ENCODE peak calls at places on chromosomes 5 and 9, in ten cellular contexts. One of them, this sample, is unnamed.

GRCh38 chr9:97528529-97529230 is 27.2 kb downstream of the TMOD1 start:
- DNase-seq in HFF-Myc: no peak
- DNase-seq in astrocyte: no peak
- DNase-seq in kidney epithelial cell: no peak
- DNase-seq in bronchial epithelial cell: no peak
- DNase-seq in fibroblast of lung: no peak
- DNase-seq in left ventricle myocardium inferior: no peak
- DNase-seq in cardiac muscle cell: no peak
- DNase-seq in CD8-positive, alpha-beta T cell: no peak
- DNase-seq in astrocyte of the spinal cord: no peak
- DNase-seq in this sample: no peak

GRCh38 chr5:160460377-160461049 is 38.9 kb downstream of the PTTG1 start:
- DNase-seq in HFF-Myc: no peak
- DNase-seq in astrocyte: peak; percentile 23
- DNase-seq in kidney epithelial cell: no peak
- DNase-seq in bronchial epithelial cell: no peak
- DNase-seq in fibroblast of lung: peak; percentile 46
- DNase-seq in left ventricle myocardium inferior: no peak
- DNase-seq in cardiac muscle cell: peak; percentile 25
- DNase-seq in CD8-positive, alpha-beta T cell: no peak
- DNase-seq in astrocyte of the spinal cord: no peak
- DNase-seq in this sample: peak; percentile 59

GRCh38 chr9:81321551-81321950 is 367.8 kb downstream of the TLE1 start:
- DNase-seq in HFF-Myc: no peak
- DNase-seq in astrocyte: peak; percentile 10
- DNase-seq in kidney epithelial cell: no peak
- DNase-seq in bronchial epithelial cell: no peak
- DNase-seq in fibroblast of lung: peak; percentile 23
- DNase-seq in left ventricle myocardium inferior: no peak
- DNase-seq in cardiac muscle cell: no peak
- DNase-seq in CD8-positive, alpha-beta T cell: no peak
- DNase-seq in astrocyte of the spinal cord: no peak
- DNase-seq in this sample: no peak

GRCh38 chr5:138536665-138537315 is 6.2 kb downstream of the ETF1 start:
- DNase-seq in HFF-Myc: no peak
- DNase-seq in astrocyte: no peak
- DNase-seq in kidney epithelial cell: no peak
- DNase-seq in bronchial epithelial cell: no peak
- DNase-seq in fibroblast of lung: peak; percentile 6
- DNase-seq in left ventricle myocardium inferior: no peak
- DNase-seq in cardiac muscle cell: peak; percentile 34
- DNase-seq in CD8-positive, alpha-beta T cell: no peak
- DNase-seq in astrocyte of the spinal cord: no peak
- DNase-seq in this sample: peak; percentile 44

GRCh38 chr5:168076561-168076991 is 214.9 kb upstream of the WWC1 start:
- DNase-seq in HFF-Myc: no peak
- DNase-seq in astrocyte: no peak
- DNase-seq in kidney epithelial cell: no peak
- DNase-seq in bronchial epithelial cell: no peak
- DNase-seq in fibroblast of lung: no peak
- DNase-seq in left ventricle myocardium inferior: peak; percentile 35
- DNase-seq in cardiac muscle cell: peak; percentile 69
- DNase-seq in CD8-positive, alpha-beta T cell: no peak
- DNase-seq in astrocyte of the spinal cord: peak; percentile 40
- DNase-seq in this sample: peak; percentile 56

GRCh38 chr5:8945972-8946371 is 599.9 kb downstream of the SEMA5A start:
- DNase-seq in HFF-Myc: no peak
- DNase-seq in astrocyte: no peak
- DNase-seq in kidney epithelial cell: no peak
- DNase-seq in bronchial epithelial cell: no peak
- DNase-seq in fibroblast of lung: no peak
- DNase-seq in left ventricle myocardium inferior: no peak
- DNase-seq in cardiac muscle cell: no peak
- DNase-seq in CD8-positive, alpha-beta T cell: no peak
- DNase-seq in astrocyte of the spinal cord: no peak
- DNase-seq in this sample: no peak

GRCh38 chr5:122924203-122924602 is 78.8 kb downstream of the SNX24 start:
- DNase-seq in HFF-Myc: no peak
- DNase-seq in astrocyte: peak; percentile 49
- DNase-seq in kidney epithelial cell: no peak
- DNase-seq in bronchial epithelial cell: no peak
- DNase-seq in fibroblast of lung: peak; percentile 65
- DNase-seq in left ventricle myocardium inferior: no peak
- DNase-seq in cardiac muscle cell: peak; percentile 78
- DNase-seq in CD8-positive, alpha-beta T cell: no peak
- DNase-seq in astrocyte of the spinal cord: no peak
- DNase-seq in this sample: no peak

GRCh38 chr5:93585054-93585751 is 2.2 kb downstream of the NR2F1 start:
- DNase-seq in HFF-Myc: no peak
- DNase-seq in astrocyte: no peak
- DNase-seq in kidney epithelial cell: no peak
- DNase-seq in bronchial epithelial cell: no peak
- DNase-seq in fibroblast of lung: no peak
- DNase-seq in left ventricle myocardium inferior: no peak
- DNase-seq in cardiac muscle cell: peak; percentile 42
- DNase-seq in CD8-positive, alpha-beta T cell: no peak
- DNase-seq in astrocyte of the spinal cord: peak; percentile 34
- DNase-seq in this sample: peak; percentile 23

GRCh38 chr5:127878174-127878750 is 175.1 kb downstream of the CCDC192 start:
- DNase-seq in HFF-Myc: peak; percentile 17
- DNase-seq in astrocyte: no peak
- DNase-seq in kidney epithelial cell: no peak
- DNase-seq in bronchial epithelial cell: peak; percentile 52
- DNase-seq in fibroblast of lung: peak; percentile 40
- DNase-seq in left ventricle myocardium inferior: peak; percentile 19
- DNase-seq in cardiac muscle cell: peak; percentile 77
- DNase-seq in CD8-positive, alpha-beta T cell: no peak
- DNase-seq in astrocyte of the spinal cord: peak; percentile 41
- DNase-seq in this sample: peak; percentile 76

GRCh38 chr9:113973963-113974413 is 97.9 kb downstream of the ZNF618 start:
- DNase-seq in HFF-Myc: no peak
- DNase-seq in astrocyte: peak; percentile 41
- DNase-seq in kidney epithelial cell: no peak
- DNase-seq in bronchial epithelial cell: peak; percentile 13
- DNase-seq in fibroblast of lung: peak; percentile 58
- DNase-seq in left ventricle myocardium inferior: no peak
- DNase-seq in cardiac muscle cell: peak; percentile 38
- DNase-seq in CD8-positive, alpha-beta T cell: no peak
- DNase-seq in astrocyte of the spinal cord: peak; percentile 26
- DNase-seq in this sample: no peak

GRCh38 chr5:146073239-146073900 is 32.0 kb downstream of the PLAC8L1 start:
- DNase-seq in HFF-Myc: no peak
- DNase-seq in astrocyte: no peak
- DNase-seq in kidney epithelial cell: no peak
- DNase-seq in bronchial epithelial cell: no peak
- DNase-seq in fibroblast of lung: no peak
- DNase-seq in left ventricle myocardium inferior: no peak
- DNase-seq in cardiac muscle cell: no peak
- DNase-seq in CD8-positive, alpha-beta T cell: no peak
- DNase-seq in astrocyte of the spinal cord: no peak
- DNase-seq in this sample: no peak

GRCh38 chr5:69007086-69007672 is 86.6 kb upstream of the SLC30A5 start:
- DNase-seq in HFF-Myc: no peak
- DNase-seq in astrocyte: no peak
- DNase-seq in kidney epithelial cell: no peak
- DNase-seq in bronchial epithelial cell: no peak
- DNase-seq in fibroblast of lung: no peak
- DNase-seq in left ventricle myocardium inferior: no peak
- DNase-seq in cardiac muscle cell: no peak
- DNase-seq in CD8-positive, alpha-beta T cell: no peak
- DNase-seq in astrocyte of the spinal cord: no peak
- DNase-seq in this sample: no peak

DNA sequence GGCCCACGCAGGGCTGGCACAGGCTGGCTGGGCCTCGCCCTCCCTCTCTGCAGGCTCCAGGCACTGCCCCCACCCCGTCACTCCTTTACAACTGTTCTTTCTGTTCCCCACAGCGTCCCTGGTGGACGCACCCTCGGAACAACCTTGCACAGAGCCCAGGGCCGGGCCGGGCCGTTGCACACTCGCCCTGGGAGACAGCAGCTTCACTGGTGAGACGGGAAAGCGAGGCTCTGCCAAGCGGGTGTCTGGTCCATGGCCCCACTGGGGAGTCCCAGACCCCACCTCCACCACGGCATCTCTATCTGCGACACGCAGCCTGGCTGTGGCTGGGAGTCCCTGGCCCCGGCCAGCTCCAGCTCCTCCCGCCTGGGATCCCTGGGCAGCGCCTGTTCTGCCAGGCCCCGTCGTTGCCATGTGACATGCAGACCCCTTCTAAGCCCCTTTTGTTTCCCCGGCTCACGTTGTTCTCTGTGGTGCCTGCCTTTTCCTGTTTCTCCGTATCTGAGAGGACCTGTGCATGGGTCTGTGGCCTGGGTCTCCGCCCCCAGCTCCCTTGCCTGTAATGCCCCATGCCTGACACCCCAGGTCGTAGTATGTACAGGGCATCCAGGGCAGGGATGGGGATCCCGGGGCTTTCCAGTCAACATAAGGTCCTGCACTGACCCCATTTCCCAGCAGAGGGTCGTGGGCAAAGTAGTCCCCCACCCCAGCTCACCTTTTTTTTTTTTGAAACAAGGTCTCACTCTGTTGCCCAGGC is 18.6 kb upstream of the QSOX2 start:
- DNase-seq in HFF-Myc: no peak
- DNase-seq in astrocyte: no peak
- DNase-seq in kidney epithelial cell: no peak
- DNase-seq in bronchial epithelial cell: no peak
- DNase-seq in fibroblast of lung: no peak
- DNase-seq in left ventricle myocardium inferior: no peak
- DNase-seq in cardiac muscle cell: no peak
- DNase-seq in CD8-positive, alpha-beta T cell: no peak
- DNase-seq in astrocyte of the spinal cord: no peak
- DNase-seq in this sample: no peak
- TF ChIP-seq CTCF in HFF-Myc: no peak
- TF ChIP-seq CTCF in astrocyte: no peak
- TF ChIP-seq CTCF in kidney epithelial cell: peak; percentile 42
- TF ChIP-seq CTCF in bronchial epithelial cell: no peak
- TF ChIP-seq CTCF in fibroblast of lung: no peak
- TF ChIP-seq CTCF in left ventricle myocardium inferior: no peak
- TF ChIP-seq CTCF in cardiac muscle cell: no peak
- TF ChIP-seq CTCF in CD8-positive, alpha-beta T cell: no peak
- TF ChIP-seq CTCF in astrocyte of the spinal cord: peak; percentile 16
- TF ChIP-seq CTCF in this sample: peak; percentile 24

DNA sequence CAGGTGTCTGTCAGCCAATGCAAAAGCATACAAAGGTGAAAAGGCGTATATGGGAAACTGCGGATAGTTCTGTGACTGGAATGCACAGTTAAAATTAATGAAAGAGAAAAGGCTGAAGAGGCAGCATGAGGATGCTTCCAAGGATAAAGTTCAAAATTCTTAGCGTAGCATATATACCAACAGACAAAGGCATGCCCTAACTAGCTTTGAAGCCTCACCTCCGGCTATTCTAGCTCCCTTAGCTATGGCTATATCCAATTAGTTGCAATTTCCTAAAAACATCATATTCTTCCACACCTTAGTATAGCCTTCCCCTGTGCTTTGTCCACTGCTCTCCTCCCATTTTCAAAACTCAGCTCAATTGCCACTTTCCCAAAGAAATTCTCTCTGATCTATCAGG is 1.4 kb upstream of the DNAJA1 start:
- DNase-seq in HFF-Myc: no peak
- DNase-seq in astrocyte: no peak
- DNase-seq in kidney epithelial cell: no peak
- DNase-seq in bronchial epithelial cell: peak; percentile 55
- DNase-seq in fibroblast of lung: no peak
- DNase-seq in left ventricle myocardium inferior: no peak
- DNase-seq in cardiac muscle cell: no peak
- DNase-seq in CD8-positive, alpha-beta T cell: no peak
- DNase-seq in astrocyte of the spinal cord: no peak
- DNase-seq in this sample: no peak
- H3K4me3 ChIP-seq in HFF-Myc: peak overlapping the region; percentile 96
- H3K4me3 ChIP-seq in astrocyte: peak overlapping the region; percentile 94
- H3K4me3 ChIP-seq in kidney epithelial cell: peak overlapping the region; percentile 98
- H3K4me3 ChIP-seq in bronchial epithelial cell: peak overlapping the region; percentile 100
- H3K4me3 ChIP-seq in fibroblast of lung: peak overlapping the region; percentile 82
- H3K4me3 ChIP-seq in left ventricle myocardium inferior: peak overlapping the region; percentile 96
- H3K4me3 ChIP-seq in cardiac muscle cell: peak overlapping the region; percentile 84
- H3K4me3 ChIP-seq in CD8-positive, alpha-beta T cell: no peak overlapping the region
- H3K4me3 ChIP-seq in astrocyte of the spinal cord: peak overlapping the region; percentile 100
- H3K4me3 ChIP-seq in this sample: no peak overlapping the region

GRCh38 chr5:10793785-10794184 is 32.8 kb upstream of the DAP start:
- DNase-seq in HFF-Myc: no peak
- DNase-seq in astrocyte: no peak
- DNase-seq in kidney epithelial cell: no peak
- DNase-seq in bronchial epithelial cell: no peak
- DNase-seq in fibroblast of lung: no peak
- DNase-seq in left ventricle myocardium inferior: no peak
- DNase-seq in cardiac muscle cell: no peak
- DNase-seq in CD8-positive, alpha-beta T cell: no peak
- DNase-seq in astrocyte of the spinal cord: peak; percentile 6
- DNase-seq in this sample: peak; percentile 45
- TF ChIP-seq CTCF in HFF-Myc: peak; percentile 33
- TF ChIP-seq CTCF in astrocyte: no peak
- TF ChIP-seq CTCF in kidney epithelial cell: no peak
- TF ChIP-seq CTCF in bronchial epithelial cell: no peak
- TF ChIP-seq CTCF in fibroblast of lung: no peak
- TF ChIP-seq CTCF in left ventricle myocardium inferior: no peak
- TF ChIP-seq CTCF in cardiac muscle cell: no peak
- TF ChIP-seq CTCF in CD8-positive, alpha-beta T cell: no peak
- TF ChIP-seq CTCF in astrocyte of the spinal cord: peak; percentile 29
- TF ChIP-seq CTCF in this sample: peak; percentile 45

GRCh38 chr5:73218552-73219171 is 45.7 kb downstream of the TMEM174 start:
- DNase-seq in HFF-Myc: no peak
- DNase-seq in astrocyte: peak; percentile 41
- DNase-seq in kidney epithelial cell: no peak
- DNase-seq in bronchial epithelial cell: peak; percentile 44
- DNase-seq in fibroblast of lung: peak; percentile 53
- DNase-seq in left ventricle myocardium inferior: no peak
- DNase-seq in cardiac muscle cell: peak; percentile 56
- DNase-seq in CD8-positive, alpha-beta T cell: no peak
- DNase-seq in astrocyte of the spinal cord: peak; percentile 71
- DNase-seq in this sample: peak; percentile 84

GRCh38 chr5:73214921-73215490 is 42.0 kb downstream of the TMEM174 start:
- DNase-seq in HFF-Myc: no peak
- DNase-seq in astrocyte: no peak
- DNase-seq in kidney epithelial cell: no peak
- DNase-seq in bronchial epithelial cell: no peak
- DNase-seq in fibroblast of lung: no peak
- DNase-seq in left ventricle myocardium inferior: no peak
- DNase-seq in cardiac muscle cell: no peak
- DNase-seq in CD8-positive, alpha-beta T cell: no peak
- DNase-seq in astrocyte of the spinal cord: no peak
- DNase-seq in this sample: no peak

GRCh38 chr5:73213566-73213998 is 40.6 kb downstream of the TMEM174 start:
- DNase-seq in HFF-Myc: peak; percentile 86
- DNase-seq in astrocyte: peak; percentile 88
- DNase-seq in kidney epithelial cell: peak; percentile 80
- DNase-seq in bronchial epithelial cell: no peak
- DNase-seq in fibroblast of lung: peak; percentile 92
- DNase-seq in left ventricle myocardium inferior: no peak
- DNase-seq in cardiac muscle cell: peak; percentile 77
- DNase-seq in CD8-positive, alpha-beta T cell: no peak
- DNase-seq in astrocyte of the spinal cord: peak; percentile 91
- DNase-seq in this sample: peak; percentile 93

GRCh38 chr5:73215891-73216610 is 43.1 kb downstream of the TMEM174 start:
- DNase-seq in HFF-Myc: peak; percentile 68
- DNase-seq in astrocyte: peak; percentile 70
- DNase-seq in kidney epithelial cell: no peak
- DNase-seq in bronchial epithelial cell: peak; percentile 61
- DNase-seq in fibroblast of lung: peak; percentile 77
- DNase-seq in left ventricle myocardium inferior: peak; percentile 66
- DNase-seq in cardiac muscle cell: peak; percentile 75
- DNase-seq in CD8-positive, alpha-beta T cell: peak; percentile 56
- DNase-seq in astrocyte of the spinal cord: peak; percentile 81
- DNase-seq in this sample: peak; percentile 77

GRCh38 chr5:73215525-73215890 is 42.5 kb downstream of the TMEM174 start:
- DNase-seq in HFF-Myc: no peak
- DNase-seq in astrocyte: no peak
- DNase-seq in kidney epithelial cell: no peak
- DNase-seq in bronchial epithelial cell: no peak
- DNase-seq in fibroblast of lung: no peak
- DNase-seq in left ventricle myocardium inferior: no peak
- DNase-seq in cardiac muscle cell: no peak
- DNase-seq in CD8-positive, alpha-beta T cell: no peak
- DNase-seq in astrocyte of the spinal cord: no peak
- DNase-seq in this sample: no peak
- H3K4me3 ChIP-seq in HFF-Myc: peak overlapping the region; percentile 45
- H3K4me3 ChIP-seq in astrocyte: peak overlapping the region; percentile 56
- H3K4me3 ChIP-seq in kidney epithelial cell: peak overlapping the region; percentile 46
- H3K4me3 ChIP-seq in bronchial epithelial cell: no peak overlapping the region
- H3K4me3 ChIP-seq in fibroblast of lung: peak overlapping the region; percentile 38
- H3K4me3 ChIP-seq in left ventricle myocardium inferior: peak overlapping the region; percentile 61
- H3K4me3 ChIP-seq in cardiac muscle cell: peak overlapping the region; percentile 31
- H3K4me3 ChIP-seq in CD8-positive, alpha-beta T cell: peak overlapping the region; percentile 39
- H3K4me3 ChIP-seq in astrocyte of the spinal cord: no peak overlapping the region
- H3K4me3 ChIP-seq in this sample: peak overlapping the region; percentile 59